ENCODE peak calls at places on chromosomes 13 and 19, in five cellular contexts. F is MCF 10A, C is foreskin fibroblast, Q is cardiac fibroblast, S is upper lobe of right lung. R is an unnamed sample.

GRCh38 chr19:57656346-57656745 is 12.4 kb upstream of the ZSCAN4 start:
- DNase-seq in F (no peak), C (no peak), Q (no peak), S (no peak), R (no peak)

GRCh38 chr19:47573076-47574026 is at the start of gene ZNF541:
- DNase-seq in F (no peak), C (peak), Q (peak), S (peak), R (peak)

GRCh38 chr19:46412034-46412982 is 1.1 kb downstream of the CCDC8 start:
- DNase-seq in F (no peak), C (peak), Q (no peak), S (no peak), R (no peak)

GRCh38 chr13:103140001-103140671 is 73.9 kb upstream of the SLC10A2 start:
- DNase-seq in F (peak), C (peak), Q (no peak), S (no peak), R (peak)

GRCh38 chr13:22717036-22717435 is 463.7 kb upstream of the SGCG start:
- DNase-seq in F (no peak), C (no peak), Q (no peak), S (no peak), R (no peak)

GRCh38 chr13:22173605-22174004 is 502.7 kb downstream of the FGF9 start:
- DNase-seq in F (no peak), C (peak), Q (no peak), S (no peak), R (no peak)

GRCh38 chr13:110471833-110472162 is 89.7 kb downstream of the RAB20 start:
- DNase-seq in F (no peak), C (no peak), Q (peak), S (no peak), R (peak)

GRCh38 chr19:30106417-30107095 is 164.5 kb downstream of the URI1 start:
- DNase-seq in F (no peak), C (no peak), Q (no peak), S (no peak), R (no peak)

GRCh38 chr13:27954406-27954851 is 14.7 kb downstream of the CDX2 start:
- DNase-seq in F (no peak), C (peak), Q (peak), S (peak), R (no peak)

GRCh38 chr19:20776083-20777076 is at the start of gene ZNF66:
- DNase-seq in F (peak), C (peak), Q (peak), S (peak), R (peak)

GRCh38 chr13:41254902-41255301 is 8.5 kb downstream of the MTRF1 start:
- DNase-seq in F (no peak), C (no peak), Q (no peak), S (no peak), R (no peak)

DNA sequence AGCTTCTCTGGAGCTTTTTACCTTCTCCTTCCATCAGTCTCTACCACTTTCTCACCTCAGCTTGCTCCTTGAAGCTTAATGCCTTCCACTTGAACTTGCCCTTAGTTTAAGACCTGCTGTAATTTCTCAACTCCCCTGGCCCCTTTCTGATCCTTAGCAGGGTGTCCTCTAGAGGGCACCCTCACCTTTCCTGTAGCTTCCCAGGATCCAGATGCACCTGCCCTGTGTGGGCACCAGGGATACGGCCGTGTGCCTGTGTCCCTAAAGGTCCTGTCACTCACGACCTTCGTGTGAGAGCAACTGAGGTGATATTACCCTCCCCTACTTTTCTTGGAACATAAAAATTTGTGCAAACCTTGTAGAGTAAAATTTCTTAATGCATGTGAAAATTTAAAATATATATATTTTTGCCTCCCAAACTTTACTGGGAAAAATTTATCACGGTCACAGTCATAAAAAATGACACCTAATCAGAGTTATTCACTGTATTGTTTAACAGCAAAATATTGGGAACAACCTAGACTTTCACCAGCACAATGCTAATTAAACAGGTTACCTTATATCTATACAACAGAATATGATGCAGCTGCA is 46.4 kb downstream of the PSG3 start:
- DNase-seq in F (peak), C (peak), Q (peak), S (no peak), R (peak)
- TF ChIP-seq CTCF in F (peak), C (peak), Q (peak), S (peak), R (peak)

GRCh38 chr19:33125929-33126388 is 6.0 kb upstream of the WDR88 start:
- DNase-seq in F (peak), C (peak), Q (peak), S (peak), R (peak)
- TF ChIP-seq CTCF in F (peak), C (peak), Q (peak), S (peak), R (peak)

GRCh38 chr19:19500975-19501644 is 14.2 kb downstream of the TSSK6 start:
- DNase-seq in F (no peak), C (no peak), Q (no peak), S (no peak), R (no peak)
- TF ChIP-seq CTCF in F (no peak), C (no peak), Q (no peak), S (no peak), R (no peak)

GRCh38 chr13:63048648-63049047 is 1633.0 kb upstream of the PCDH20 start:
- DNase-seq in F (peak), C (peak), Q (no peak), S (no peak), R (no peak)
- TF ChIP-seq CTCF in F (no peak), C (no peak), Q (no peak), S (no peak), R (no peak)

GRCh38 chr19:35908977-35909683 is 1.0 kb upstream of the TYROBP start:
- DNase-seq in F (no peak), C (no peak), Q (no peak), S (peak), R (no peak)

GRCh38 chr19:35913589-35913988 is 5.5 kb upstream of the TYROBP start:
- DNase-seq in F (no peak), C (peak), Q (no peak), S (no peak), R (no peak)

GRCh38 chr19:35909684-35910035 is 1.6 kb upstream of the TYROBP start:
- DNase-seq in F (no peak), C (no peak), Q (no peak), S (no peak), R (no peak)

GRCh38 chr19:35911790-35912189 is 3.7 kb upstream of the TYROBP start:
- DNase-seq in F (peak), C (no peak), Q (no peak), S (peak), R (peak)

GRCh38 chr19:35911173-35911572 is 3.1 kb upstream of the TYROBP start:
- DNase-seq in F (no peak), C (no peak), Q (no peak), S (no peak), R (no peak)
- TF ChIP-seq CTCF in F (no peak), C (no peak), Q (no peak), S (no peak), R (no peak)

GRCh38 chr19:38838208-38838985 is 6.8 kb upstream of the ECH1 start:
- DNase-seq in F (peak), C (no peak), Q (no peak), S (no peak), R (peak)
- TF ChIP-seq CTCF in F (peak), C (no peak), Q (no peak), S (no peak), R (no peak)

GRCh38 chr19:7679771-7680605 is 645 bp upstream of the TRAPPC5 start:
- DNase-seq in F (no peak), C (no peak), Q (no peak), S (no peak), R (no peak)

GRCh38 chr19:7681336-7682174 is 922 bp downstream of the TRAPPC5 start:
- DNase-seq in F (peak), C (peak), Q (peak), S (peak), R (peak)

GRCh38 chr19:7680606-7681335 is at the start of gene TRAPPC5:
- DNase-seq in F (peak), C (peak), Q (peak), S (peak), R (peak)

GRCh38 chr19:7679017-7679720 is 1.5 kb upstream of the TRAPPC5 start:
- DNase-seq in F (no peak), C (no peak), Q (no peak), S (no peak), R (peak)

GRCh38 chr19:7682175-7682855 is 1.7 kb downstream of the TRAPPC5 start:
- DNase-seq in F (no peak), C (no peak), Q (no peak), S (no peak), R (no peak)
- TF ChIP-seq CTCF in F (no peak), C (no peak), Q (no peak), S (no peak), R (no peak)

GRCh38 chr13:79503069-79503468 is 22.1 kb downstream of the NDFIP2 start:
- DNase-seq in F (no peak), C (no peak), Q (no peak), S (no peak), R (no peak)
- TF ChIP-seq CTCF in F (no peak), C (no peak), Q (no peak), S (no peak), R (no peak)

R was measured in activated CD8-positive, alpha-beta T cell treated with anti-CD3 and anti-CD28 coated beads for 36 hours.